ENCODE peak calls at places on chromosomes 12 and 14, in eight cellular contexts. One of them, this sample, is unnamed.

GRCh38 chr12:25130741-25131188 is 64.2 kb downstream of the DNAI7 start:
- DNase-seq in A549: peak
- DNase-seq in body of pancreas: no peak
- DNase-seq in islet precursor cell: no peak
- DNase-seq in activated effector memory CD4-positive, alpha-beta T cell treated with Interleukin-2 at 50 U/mL for 16 hours: no peak
- DNase-seq in Kasumi-1: peak
- DNase-seq in Calu3: no peak
- DNase-seq in fibroblast of lung: peak
- DNase-seq in this sample: peak

GRCh38 chr14:104731249-104731924 is 7.4 kb downstream of the ADSS1 start:
- DNase-seq in A549: peak
- DNase-seq in body of pancreas: no peak
- DNase-seq in islet precursor cell: peak
- DNase-seq in activated effector memory CD4-positive, alpha-beta T cell treated with Interleukin-2 at 50 U/mL for 16 hours: no peak
- DNase-seq in Kasumi-1: no peak
- DNase-seq in Calu3: peak
- DNase-seq in fibroblast of lung: no peak
- DNase-seq in this sample: no peak

GRCh38 chr12:71691504-71692129 is 5.7 kb downstream of the TMEM19 start:
- DNase-seq in A549: no peak
- DNase-seq in body of pancreas: peak
- DNase-seq in islet precursor cell: no peak
- DNase-seq in activated effector memory CD4-positive, alpha-beta T cell treated with Interleukin-2 at 50 U/mL for 16 hours: no peak
- DNase-seq in Kasumi-1: no peak
- DNase-seq in Calu3: no peak
- DNase-seq in fibroblast of lung: no peak
- DNase-seq in this sample: no peak

GRCh38 chr12:24991209-24992049 is 42.5 kb upstream of the BCAT1 start:
- DNase-seq in A549: peak
- DNase-seq in body of pancreas: peak
- DNase-seq in islet precursor cell: no peak
- DNase-seq in activated effector memory CD4-positive, alpha-beta T cell treated with Interleukin-2 at 50 U/mL for 16 hours: no peak
- DNase-seq in Kasumi-1: peak
- DNase-seq in Calu3: peak
- DNase-seq in fibroblast of lung: peak
- DNase-seq in this sample: peak

GRCh38 chr12:26198742-26199141 is 3.4 kb downstream of the SSPN start:
- DNase-seq in A549: no peak
- DNase-seq in body of pancreas: no peak
- DNase-seq in islet precursor cell: peak
- DNase-seq in activated effector memory CD4-positive, alpha-beta T cell treated with Interleukin-2 at 50 U/mL for 16 hours: no peak
- DNase-seq in Kasumi-1: no peak
- DNase-seq in Calu3: no peak
- DNase-seq in fibroblast of lung: peak
- DNase-seq in this sample: no peak

GRCh38 chr12:83097656-83098055 is 410.9 kb downstream of the TMTC2 start:
- DNase-seq in A549: no peak
- DNase-seq in body of pancreas: no peak
- DNase-seq in islet precursor cell: no peak
- DNase-seq in activated effector memory CD4-positive, alpha-beta T cell treated with Interleukin-2 at 50 U/mL for 16 hours: no peak
- DNase-seq in Kasumi-1: no peak
- DNase-seq in Calu3: no peak
- DNase-seq in fibroblast of lung: no peak
- DNase-seq in this sample: no peak

GRCh38 chr12:69630191-69630590 is 19.5 kb upstream of the LRRC10 start:
- DNase-seq in A549: peak
- DNase-seq in body of pancreas: no peak
- DNase-seq in islet precursor cell: no peak
- DNase-seq in activated effector memory CD4-positive, alpha-beta T cell treated with Interleukin-2 at 50 U/mL for 16 hours: no peak
- DNase-seq in Kasumi-1: peak
- DNase-seq in Calu3: no peak
- DNase-seq in fibroblast of lung: no peak
- DNase-seq in this sample: no peak

GRCh38 chr12:34289431-34290190 is 267.3 kb downstream of the ALG10 start:
- DNase-seq in A549: no peak
- DNase-seq in body of pancreas: no peak
- DNase-seq in islet precursor cell: peak
- DNase-seq in activated effector memory CD4-positive, alpha-beta T cell treated with Interleukin-2 at 50 U/mL for 16 hours: no peak
- DNase-seq in Kasumi-1: no peak
- DNase-seq in Calu3: no peak
- DNase-seq in fibroblast of lung: no peak
- DNase-seq in this sample: no peak

GRCh38 chr14:96083667-96084320 is 44.6 kb downstream of the C14orf132 start:
- DNase-seq in A549: no peak
- DNase-seq in body of pancreas: peak
- DNase-seq in islet precursor cell: peak
- DNase-seq in activated effector memory CD4-positive, alpha-beta T cell treated with Interleukin-2 at 50 U/mL for 16 hours: no peak
- DNase-seq in Kasumi-1: no peak
- DNase-seq in Calu3: peak
- DNase-seq in fibroblast of lung: no peak
- DNase-seq in this sample: no peak

GRCh38 chr14:55416866-55417265 is 5.2 kb upstream of the ATG14 start:
- DNase-seq in A549: peak
- DNase-seq in body of pancreas: no peak
- DNase-seq in islet precursor cell: no peak
- DNase-seq in activated effector memory CD4-positive, alpha-beta T cell treated with Interleukin-2 at 50 U/mL for 16 hours: no peak
- DNase-seq in Kasumi-1: peak
- DNase-seq in Calu3: peak
- DNase-seq in fibroblast of lung: no peak
- DNase-seq in this sample: no peak